ENCODE peak calls at places on chromosomes 1 and 21, in ten cellular contexts. One of them, this sample, is unnamed.

GRCh38 chr1:47502746-47503370 is 65.0 kb downstream of the FOXD2 start:
- DNase-seq in A549: no peak
- DNase-seq in HCT116: no peak
- DNase-seq in prostate gland: no peak
- DNase-seq in endothelial cell of umbilical vein: no peak
- DNase-seq in spleen: peak
- DNase-seq in heart left ventricle: no peak
- DNase-seq in stomach: no peak
- DNase-seq in IMR-90: no peak
- DNase-seq in vagina: no peak
- DNase-seq in this sample: no peak

GRCh38 chr1:5995871-5996630 is 3.8 kb upstream of the NPHP4 start:
- DNase-seq in stomach: no peak
- DNase-seq in IMR-90: no peak
- DNase-seq in endothelial cell of umbilical vein: no peak
- DNase-seq in prostate gland: no peak
- DNase-seq in HCT116: no peak
- DNase-seq in vagina: no peak
- DNase-seq in heart left ventricle: peak
- DNase-seq in A549: no peak
- DNase-seq in spleen: peak
- DNase-seq in this sample: no peak

GRCh38 chr1:171166361-171166760 is 18.7 kb upstream of the FMO2 start:
- DNase-seq in stomach: no peak
- DNase-seq in spleen: no peak
- DNase-seq in endothelial cell of umbilical vein: no peak
- DNase-seq in vagina: no peak
- DNase-seq in A549: no peak
- DNase-seq in HCT116: no peak
- DNase-seq in prostate gland: no peak
- DNase-seq in IMR-90: no peak
- DNase-seq in heart left ventricle: no peak
- DNase-seq in this sample: no peak

GRCh38 chr21:25461730-25462129 is 145.6 kb downstream of the MRPL39 start:
- DNase-seq in vagina: no peak
- DNase-seq in spleen: no peak
- DNase-seq in prostate gland: no peak
- DNase-seq in stomach: no peak
- DNase-seq in endothelial cell of umbilical vein: peak
- DNase-seq in A549: no peak
- DNase-seq in heart left ventricle: no peak
- DNase-seq in HCT116: no peak
- DNase-seq in IMR-90: peak
- DNase-seq in this sample: no peak

GRCh38 chr1:108860190-108860907 is 3.5 kb upstream of the AKNAD1 start:
- DNase-seq in heart left ventricle: no peak
- DNase-seq in IMR-90: no peak
- DNase-seq in HCT116: no peak
- DNase-seq in spleen: no peak
- DNase-seq in prostate gland: no peak
- DNase-seq in endothelial cell of umbilical vein: no peak
- DNase-seq in A549: no peak
- DNase-seq in vagina: no peak
- DNase-seq in stomach: no peak
- DNase-seq in this sample: no peak

GRCh38 chr1:31848381-31848897 is 32.6 kb upstream of the SPOCD1 start:
- DNase-seq in endothelial cell of umbilical vein: no peak
- DNase-seq in spleen: peak
- DNase-seq in IMR-90: no peak
- DNase-seq in vagina: no peak
- DNase-seq in stomach: no peak
- DNase-seq in prostate gland: no peak
- DNase-seq in A549: no peak
- DNase-seq in heart left ventricle: no peak
- DNase-seq in HCT116: no peak
- DNase-seq in this sample: peak

GRCh38 chr1:67650061-67650460 is 34.9 kb upstream of the GADD45A start:
- DNase-seq in prostate gland: no peak
- DNase-seq in vagina: no peak
- DNase-seq in endothelial cell of umbilical vein: no peak
- DNase-seq in IMR-90: peak
- DNase-seq in heart left ventricle: no peak
- DNase-seq in spleen: no peak
- DNase-seq in A549: no peak
- DNase-seq in stomach: no peak
- DNase-seq in HCT116: no peak
- DNase-seq in this sample: no peak

GRCh38 chr1:8096105-8097011 is 70.2 kb upstream of the ERRFI1 start:
- DNase-seq in IMR-90: peak
- DNase-seq in spleen: no peak
- DNase-seq in heart left ventricle: no peak
- DNase-seq in stomach: no peak
- DNase-seq in endothelial cell of umbilical vein: peak
- DNase-seq in prostate gland: no peak
- DNase-seq in HCT116: peak
- DNase-seq in A549: no peak
- DNase-seq in vagina: no peak
- DNase-seq in this sample: no peak

GRCh38 chr1:160210563-160210962 is 5.4 kb downstream of the PEA15 start:
- DNase-seq in HCT116: no peak
- DNase-seq in A549: no peak
- DNase-seq in endothelial cell of umbilical vein: no peak
- DNase-seq in spleen: no peak
- DNase-seq in IMR-90: no peak
- DNase-seq in prostate gland: no peak
- DNase-seq in heart left ventricle: no peak
- DNase-seq in vagina: no peak
- DNase-seq in stomach: no peak
- DNase-seq in this sample: peak

GRCh38 chr1:160209041-160209655 is 4.0 kb downstream of the PEA15 start:
- DNase-seq in endothelial cell of umbilical vein: no peak
- DNase-seq in IMR-90: no peak
- DNase-seq in A549: no peak
- DNase-seq in prostate gland: no peak
- DNase-seq in vagina: no peak
- DNase-seq in stomach: no peak
- DNase-seq in heart left ventricle: no peak
- DNase-seq in HCT116: no peak
- DNase-seq in spleen: no peak
- DNase-seq in this sample: no peak

GRCh38 chr1:160208179-160209040 is 3.2 kb downstream of the PEA15 start:
- DNase-seq in IMR-90: no peak
- DNase-seq in prostate gland: no peak
- DNase-seq in A549: no peak
- DNase-seq in vagina: no peak
- DNase-seq in spleen: peak
- DNase-seq in heart left ventricle: no peak
- DNase-seq in endothelial cell of umbilical vein: peak
- DNase-seq in stomach: no peak
- DNase-seq in HCT116: no peak
- DNase-seq in this sample: peak

GRCh38 chr1:160209656-160210046 is 4.5 kb downstream of the PEA15 start:
- DNase-seq in heart left ventricle: peak
- DNase-seq in endothelial cell of umbilical vein: no peak
- DNase-seq in prostate gland: no peak
- DNase-seq in A549: no peak
- DNase-seq in spleen: no peak
- DNase-seq in stomach: no peak
- DNase-seq in vagina: no peak
- DNase-seq in HCT116: no peak
- DNase-seq in IMR-90: no peak
- DNase-seq in this sample: no peak

DNA sequence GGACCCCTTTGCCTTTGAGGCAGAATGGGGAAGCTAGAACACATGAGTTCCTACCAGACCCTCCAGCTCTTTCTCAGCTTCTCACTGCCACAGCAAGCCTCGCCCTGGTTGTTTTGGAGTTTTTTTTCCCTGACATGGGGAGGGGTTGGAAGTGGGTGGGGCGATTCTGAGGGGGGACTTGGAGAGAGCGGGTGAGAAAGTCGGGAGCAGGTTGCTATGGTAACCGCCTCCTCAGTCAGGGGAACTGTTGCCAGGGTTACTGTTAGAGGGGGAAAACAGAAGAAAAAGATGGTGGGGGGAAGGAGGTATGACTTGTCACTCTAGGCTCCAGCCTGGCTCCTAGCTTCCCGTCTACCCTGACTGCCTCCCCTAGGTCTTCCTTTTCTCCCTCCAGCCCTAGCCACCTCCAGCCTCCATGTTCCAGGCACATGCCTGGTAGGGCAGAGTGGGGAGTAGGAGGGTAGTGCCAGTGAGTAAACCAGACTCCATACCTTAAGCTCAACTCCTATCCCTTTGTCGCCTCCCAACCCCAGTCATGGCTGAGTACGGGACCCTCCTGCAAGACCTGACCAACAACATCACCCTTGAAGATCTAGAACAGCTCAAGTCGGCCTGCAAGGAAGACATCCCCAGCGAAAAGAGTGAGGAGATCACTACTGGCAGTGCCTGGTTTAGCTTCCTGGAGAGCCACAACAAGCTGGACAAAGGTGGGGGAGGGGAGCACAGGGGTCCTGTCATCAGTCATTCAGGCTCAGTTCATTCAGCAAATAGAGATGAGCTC is 6.0 kb downstream of the PEA15 start:
- DNase-seq in stomach: no peak
- DNase-seq in prostate gland: no peak
- DNase-seq in heart left ventricle: no peak
- DNase-seq in spleen: no peak
- DNase-seq in A549: no peak
- DNase-seq in vagina: peak
- DNase-seq in IMR-90: no peak
- DNase-seq in endothelial cell of umbilical vein: no peak
- DNase-seq in HCT116: no peak
- DNase-seq in this sample: no peak
- H3K27ac ChIP-seq in stomach: peak
- H3K27ac ChIP-seq in prostate gland: no peak
- H3K27ac ChIP-seq in heart left ventricle: peak
- H3K27ac ChIP-seq in spleen: no peak
- H3K27ac ChIP-seq in A549: no peak
- H3K27ac ChIP-seq in vagina: no peak
- H3K27ac ChIP-seq in IMR-90: peak
- H3K27ac ChIP-seq in endothelial cell of umbilical vein: no peak
- H3K27ac ChIP-seq in HCT116: no peak
- H3K27ac ChIP-seq in this sample: no peak

DNA sequence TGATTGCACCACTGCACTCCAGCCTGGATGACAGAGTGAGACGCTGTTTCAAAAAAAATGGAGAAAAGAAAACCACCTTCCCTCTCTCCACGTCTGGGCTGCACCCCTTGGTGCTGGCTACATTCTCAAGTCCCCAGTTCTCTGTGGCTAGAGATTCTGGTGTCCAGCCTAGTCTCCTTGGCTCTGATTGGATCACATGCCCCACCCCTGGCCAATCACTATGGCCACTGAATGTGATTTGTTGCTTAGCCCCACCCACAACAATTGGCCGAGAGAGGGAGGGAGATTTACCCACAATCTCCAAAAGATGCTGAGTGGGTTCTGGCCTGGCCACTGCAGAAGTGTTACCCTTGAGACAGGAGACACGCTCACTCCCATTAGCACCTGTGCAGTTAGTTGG is 39.4 kb downstream of the FHAD1 start:
- DNase-seq in vagina: no peak
- DNase-seq in spleen: no peak
- DNase-seq in A549: no peak
- DNase-seq in heart left ventricle: no peak
- DNase-seq in stomach: no peak
- DNase-seq in IMR-90: no peak
- DNase-seq in HCT116: no peak
- DNase-seq in endothelial cell of umbilical vein: no peak
- DNase-seq in prostate gland: no peak
- DNase-seq in this sample: no peak
- TF ChIP-seq POLR2A in vagina: no peak
- TF ChIP-seq POLR2A in spleen: no peak
- TF ChIP-seq POLR2A in A549: no peak
- TF ChIP-seq POLR2A in heart left ventricle: no peak
- TF ChIP-seq POLR2A in stomach: no peak
- TF ChIP-seq POLR2A in IMR-90: no peak
- TF ChIP-seq POLR2A in HCT116: no peak
- TF ChIP-seq POLR2A in endothelial cell of umbilical vein: no peak
- TF ChIP-seq POLR2A in prostate gland: no peak
- TF ChIP-seq POLR2A in this sample: no peak

DNA sequence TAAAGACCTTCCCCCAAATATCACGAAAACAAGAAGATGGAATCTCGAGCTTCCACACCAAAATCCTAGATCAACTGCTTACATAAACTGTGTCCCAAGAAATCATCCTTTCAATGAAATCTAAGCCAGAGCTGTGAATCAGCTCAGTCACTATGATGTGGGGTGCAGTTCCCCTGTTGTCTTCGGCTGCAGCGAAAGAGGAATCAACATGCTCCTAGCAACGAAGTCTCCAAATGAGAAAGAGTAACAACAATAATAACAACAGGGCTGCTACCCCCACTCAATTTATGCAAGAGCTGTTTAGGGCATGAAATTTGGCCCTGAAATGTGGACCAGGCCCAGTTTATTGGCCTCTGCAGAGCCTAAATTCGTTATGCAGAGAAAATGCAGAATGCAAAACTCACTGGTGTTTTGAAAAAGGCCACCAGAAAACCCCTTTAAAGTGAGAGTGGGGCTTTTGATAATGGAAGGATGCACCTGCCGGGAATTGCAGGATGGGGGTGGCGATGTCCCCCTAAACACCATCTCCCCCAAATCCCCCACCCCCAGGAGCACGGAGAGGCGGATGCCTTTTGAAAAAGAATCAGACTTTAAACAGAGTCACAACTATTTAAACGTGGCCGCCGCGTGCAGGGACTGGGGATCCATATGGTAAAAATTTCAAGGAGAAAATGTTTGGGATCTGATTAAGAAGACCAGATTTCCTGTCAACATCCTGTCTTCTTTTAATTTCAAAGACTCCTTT is 2.0 kb downstream of the RUNX3 start:
- DNase-seq in stomach: no peak
- DNase-seq in spleen: no peak
- DNase-seq in A549: no peak
- DNase-seq in prostate gland: no peak
- DNase-seq in vagina: no peak
- DNase-seq in endothelial cell of umbilical vein: peak
- DNase-seq in IMR-90: no peak
- DNase-seq in heart left ventricle: no peak
- DNase-seq in HCT116: no peak
- DNase-seq in this sample: no peak
- H3K27ac ChIP-seq in stomach: peak
- H3K27ac ChIP-seq in spleen: peak
- H3K27ac ChIP-seq in A549: no peak
- H3K27ac ChIP-seq in prostate gland: no peak
- H3K27ac ChIP-seq in vagina: peak
- H3K27ac ChIP-seq in endothelial cell of umbilical vein: no peak
- H3K27ac ChIP-seq in IMR-90: no peak
- H3K27ac ChIP-seq in heart left ventricle: no peak
- H3K27ac ChIP-seq in HCT116: no peak
- H3K27ac ChIP-seq in this sample: peak

DNA sequence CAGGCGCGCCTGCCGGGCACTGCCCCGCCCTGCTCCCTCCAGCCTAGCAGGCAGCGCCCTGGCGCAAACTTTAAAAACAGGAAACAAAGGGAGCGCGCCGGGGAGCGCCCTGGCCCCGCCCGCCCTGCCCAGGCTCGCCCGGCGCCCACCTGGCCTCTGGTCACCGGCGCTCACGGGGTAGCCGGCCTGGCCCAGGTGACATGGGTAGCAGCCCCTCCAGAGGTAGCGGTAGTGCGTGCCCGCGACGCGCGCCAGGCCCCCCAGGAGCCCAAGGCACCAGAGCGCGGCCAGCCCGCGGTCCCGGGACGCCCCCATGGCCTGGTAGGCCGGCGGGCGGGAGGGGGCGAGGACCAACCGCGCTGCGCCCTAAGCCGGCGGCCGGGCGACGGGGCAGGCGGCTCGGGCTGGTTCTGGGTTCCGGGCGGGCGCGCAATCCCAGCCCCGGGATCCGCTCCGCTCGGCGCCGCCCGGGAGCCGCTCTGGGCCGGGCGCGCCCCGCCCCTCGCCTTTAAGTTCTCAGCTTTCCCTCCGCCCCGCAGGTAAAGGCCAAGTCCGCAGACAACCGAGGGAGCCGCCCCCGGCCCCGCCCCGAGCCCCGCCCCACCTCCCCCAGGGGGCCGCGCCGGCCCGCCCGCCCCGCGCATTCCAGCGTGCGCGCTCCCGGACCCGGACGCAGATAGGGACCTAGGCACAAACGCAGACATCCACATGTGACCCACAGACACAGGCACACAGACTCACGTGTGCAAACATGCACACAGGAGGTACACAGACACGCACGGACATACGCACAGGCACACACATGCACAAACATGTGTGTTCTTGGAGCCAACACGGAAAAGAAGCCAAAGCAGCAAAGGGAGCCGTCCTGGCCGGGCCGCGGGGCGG is 76.7 kb downstream of the ARHGEF16 start:
- DNase-seq in prostate gland: peak
- DNase-seq in heart left ventricle: peak
- DNase-seq in endothelial cell of umbilical vein: peak
- DNase-seq in A549: peak
- DNase-seq in spleen: peak
- DNase-seq in HCT116: peak
- DNase-seq in stomach: peak
- DNase-seq in IMR-90: peak
- DNase-seq in vagina: peak
- DNase-seq in this sample: peak
- TF ChIP-seq POLR2A in prostate gland: peak
- TF ChIP-seq POLR2A in heart left ventricle: peak
- TF ChIP-seq POLR2A in endothelial cell of umbilical vein: peak
- TF ChIP-seq POLR2A in A549: peak
- TF ChIP-seq POLR2A in spleen: no peak
- TF ChIP-seq POLR2A in HCT116: no peak
- TF ChIP-seq POLR2A in stomach: no peak
- TF ChIP-seq POLR2A in IMR-90: no peak
- TF ChIP-seq POLR2A in vagina: no peak
- TF ChIP-seq POLR2A in this sample: no peak

This sample was measured in Peyer's patch.